ENCODE peak calls at places on chromosomes 5 and 9, in eight cellular contexts. I is psoas muscle, K is tibial artery, J is nephron progenitor cell, X is spleen, M is adrenal gland, N is ovary, Y is lung. P is an unnamed sample.

GRCh38 chr9:129160712-129161533 is 17.1 kb downstream of the IER5L start:
- DNase-seq in N (no peak), J (no peak), I (no peak), Y (no peak), M (no peak), X (no peak), K (no peak), P (no peak)

GRCh38 chr9:114370985-114371335 is 16.8 kb downstream of the AKNA start:
- DNase-seq in J (no peak), Y (no peak), I (no peak), N (no peak), K (no peak), M (no peak), X (peak; percentile 83), P (no peak)

GRCh38 chr9:76916231-76916630 is 10.3 kb upstream of the PRUNE2 start:
- DNase-seq in I (no peak), M (no peak), N (no peak), K (no peak), Y (no peak), J (no peak), X (no peak), P (no peak)

GRCh38 chr5:174503461-174504265 is 220.7 kb upstream of the MSX2 start:
- DNase-seq in Y (no peak), I (no peak), J (no peak), X (no peak), M (no peak), N (no peak), K (no peak), P (no peak)

GRCh38 chr5:62578540-62578939 is at the start of gene LRRC70:
- DNase-seq in I (no peak), K (no peak), J (peak; percentile 7), Y (no peak), M (no peak), N (no peak), X (no peak), P (no peak)

GRCh38 chr5:31161772-31162171 is 31.7 kb upstream of the CDH6 start:
- DNase-seq in N (no peak), M (no peak), Y (no peak), J (no peak), K (no peak), X (no peak), I (no peak), P (no peak)

GRCh38 chr9:124256517-124257069 is 1.2 kb upstream of the NEK6 start:
- DNase-seq in J (no peak), K (no peak), M (no peak), Y (no peak), N (no peak), I (no peak), X (peak; percentile 63), P (no peak)

GRCh38 chr5:143165049-143165448 is 238.4 kb downstream of the NR3C1 start:
- DNase-seq in X (no peak), M (no peak), Y (no peak), K (no peak), J (no peak), N (no peak), I (no peak), P (no peak)

GRCh38 chr9:105064248-105065118 is 136.5 kb upstream of the ABCA1 start:
- DNase-seq in Y (peak; percentile 80), N (peak; percentile 87), K (peak; percentile 95), I (peak; percentile 91), J (peak; percentile 38), X (peak; percentile 89), M (peak; percentile 95), P (no peak)

GRCh38 chr5:167587768-167588167 is 703.7 kb upstream of the WWC1 start:
- DNase-seq in K (no peak), I (no peak), Y (no peak), J (peak; percentile 38), N (no peak), M (no peak), X (no peak), P (peak; percentile 19)

DNA sequence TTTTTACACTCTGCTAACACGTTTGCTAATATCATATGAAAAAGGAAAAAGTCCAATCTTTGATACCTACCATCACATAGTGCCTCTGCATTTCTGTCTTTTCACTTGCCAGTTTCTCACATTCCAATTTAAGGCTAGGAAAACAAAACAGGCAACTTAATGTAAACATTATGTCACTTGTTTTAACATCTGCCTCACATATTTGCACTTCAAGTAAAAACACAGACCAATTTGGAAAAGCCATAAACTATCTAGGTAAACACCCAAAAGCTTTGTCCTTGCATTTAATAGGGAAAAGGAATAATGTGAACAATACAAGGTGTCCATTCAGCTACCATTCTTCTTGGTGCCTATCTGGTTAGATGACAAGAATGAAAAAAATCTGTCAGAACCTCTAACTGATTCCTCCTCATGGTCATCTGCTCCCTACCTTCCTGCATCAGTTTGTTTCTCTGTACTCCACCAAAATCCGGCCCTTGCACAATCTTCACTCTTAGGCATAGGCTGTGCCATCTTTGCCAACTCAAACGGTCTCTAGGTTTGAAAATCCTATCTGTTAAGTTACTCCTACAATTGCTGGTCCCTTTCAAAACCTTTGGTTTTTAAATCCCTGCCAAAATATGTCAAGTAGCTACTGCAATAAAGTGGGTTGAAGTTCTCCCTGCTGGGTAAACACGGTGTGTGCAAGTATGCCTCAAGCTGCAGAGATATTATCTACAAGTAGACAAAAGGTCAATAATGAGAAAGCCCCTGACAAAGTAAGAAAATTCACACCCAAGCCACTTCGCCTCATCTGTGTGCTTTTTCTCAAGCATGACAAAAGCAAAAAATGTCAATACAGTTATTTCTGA is 3.4 kb downstream of the TLE1 start:
- DNase-seq in X (no peak), M (no peak), N (no peak), J (no peak), Y (no peak), I (no peak), K (no peak), P (no peak)
- TF ChIP-seq CTCF in X (no peak), M (no peak), N (no peak), J (no peak), Y (no peak), I (peak; percentile 17), K (no peak), P (no peak)

DNA sequence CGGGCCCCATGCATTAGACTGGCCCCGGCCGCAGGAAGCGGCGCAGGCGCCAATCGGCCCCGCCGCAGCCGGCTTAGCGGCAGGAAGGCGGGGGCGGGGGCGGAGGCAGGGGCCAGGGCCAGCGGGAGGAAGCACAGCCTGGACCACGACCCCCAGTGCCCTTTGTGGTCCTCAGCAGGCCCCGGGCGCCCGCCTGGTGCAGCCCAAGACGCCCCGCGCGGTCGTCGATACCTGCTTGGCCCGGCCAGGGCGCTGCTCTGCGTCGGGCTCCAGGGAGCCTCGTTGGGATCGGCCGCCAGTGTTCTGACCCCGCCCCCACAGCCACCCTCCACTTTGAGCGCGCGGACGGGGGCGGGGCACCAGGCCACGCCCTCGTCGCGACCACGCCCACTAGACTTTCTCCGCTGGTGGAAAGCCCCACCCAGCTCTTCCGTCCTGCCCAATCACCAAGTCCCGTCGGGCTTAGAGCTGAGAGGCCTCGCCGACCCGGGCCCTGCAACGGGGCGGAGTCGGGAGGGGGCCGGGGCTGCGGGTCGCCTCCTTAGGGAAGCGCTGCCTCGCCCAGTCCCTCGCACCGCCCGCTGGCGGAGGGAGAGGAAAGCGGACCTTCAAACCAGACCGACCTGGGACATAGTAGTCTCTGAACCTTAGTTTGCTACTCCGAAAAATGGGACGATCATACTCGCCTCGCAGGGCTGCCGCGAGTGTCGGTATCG is at the start of gene PDLIM7:
- DNase-seq in M (peak; percentile 97), J (peak; percentile 99), X (peak; percentile 98), N (peak; percentile 96), K (peak; percentile 96), I (peak; percentile 96), Y (peak; percentile 94), P (peak; percentile 97)
- TF ChIP-seq CTCF in M (no peak), J (no peak), X (peak; percentile 58), N (peak; percentile 14), K (peak; percentile 1), I (no peak), Y (no peak), P (peak; percentile 18)

GRCh38 chr9:136847827-136848392 is 1.3 kb upstream of the PHPT1 start:
- DNase-seq in X (peak; percentile 95), Y (peak; percentile 90), I (peak; percentile 90), K (peak; percentile 90), M (peak; percentile 94), N (peak; percentile 65), J (peak; percentile 88), P (peak; percentile 53)

GRCh38 chr9:136844766-136845464 is 2.6 kb downstream of the AJM1 start:
- DNase-seq in N (no peak), Y (no peak), X (no peak), I (no peak), J (no peak), M (no peak), K (no peak), P (no peak)

GRCh38 chr9:136847065-136847826 is 2.0 kb upstream of the PHPT1 start:
- DNase-seq in X (no peak), K (peak; percentile 53), Y (peak; percentile 73), N (no peak), M (peak; percentile 64), I (peak; percentile 68), J (peak; percentile 71), P (no peak)

GRCh38 chr9:136845465-136846261 is 3.4 kb downstream of the AJM1 start:
- DNase-seq in N (no peak), X (no peak), Y (no peak), M (no peak), K (no peak), I (no peak), J (no peak), P (no peak)

DNA sequence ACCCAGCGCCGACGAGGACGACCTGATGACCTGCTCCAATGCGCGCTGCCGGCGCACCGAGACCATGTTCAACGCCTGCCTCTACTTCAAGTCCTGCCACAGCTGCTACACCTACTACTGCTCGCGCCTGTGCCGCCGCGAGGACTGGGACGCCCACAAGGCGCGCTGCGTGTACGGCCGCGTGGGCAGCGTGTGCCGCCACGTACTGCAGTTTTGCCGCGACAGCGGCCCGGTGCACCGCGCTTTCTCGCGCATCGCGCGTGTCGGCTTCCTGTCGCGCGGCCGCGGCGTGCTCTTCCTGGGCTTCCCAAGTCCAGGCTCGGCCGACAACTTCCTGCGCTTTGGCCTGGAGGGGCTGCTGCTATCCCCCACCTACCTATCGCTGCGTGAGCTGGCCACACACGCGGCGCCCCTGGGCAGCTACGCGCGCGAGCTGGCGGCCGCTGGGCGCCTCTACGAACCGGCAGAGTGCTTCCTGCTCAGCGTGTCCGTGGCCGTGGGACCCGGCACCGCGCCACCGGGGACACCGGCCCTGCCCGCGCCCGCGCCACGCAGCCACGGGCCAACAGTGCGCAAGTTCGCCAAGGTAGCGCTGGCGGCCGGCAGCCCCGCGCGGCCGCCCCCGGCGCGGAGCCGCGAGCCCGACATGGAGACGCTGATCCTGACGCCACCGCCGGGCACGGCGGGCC is 2.7 kb upstream of the PHPT1 start:
- DNase-seq in M (no peak), I (no peak), K (no peak), X (no peak), J (no peak), Y (no peak), N (no peak), P (no peak)
- TF ChIP-seq CTCF in M (no peak), I (no peak), K (no peak), X (no peak), J (no peak), Y (no peak), N (no peak), P (no peak)

DNA sequence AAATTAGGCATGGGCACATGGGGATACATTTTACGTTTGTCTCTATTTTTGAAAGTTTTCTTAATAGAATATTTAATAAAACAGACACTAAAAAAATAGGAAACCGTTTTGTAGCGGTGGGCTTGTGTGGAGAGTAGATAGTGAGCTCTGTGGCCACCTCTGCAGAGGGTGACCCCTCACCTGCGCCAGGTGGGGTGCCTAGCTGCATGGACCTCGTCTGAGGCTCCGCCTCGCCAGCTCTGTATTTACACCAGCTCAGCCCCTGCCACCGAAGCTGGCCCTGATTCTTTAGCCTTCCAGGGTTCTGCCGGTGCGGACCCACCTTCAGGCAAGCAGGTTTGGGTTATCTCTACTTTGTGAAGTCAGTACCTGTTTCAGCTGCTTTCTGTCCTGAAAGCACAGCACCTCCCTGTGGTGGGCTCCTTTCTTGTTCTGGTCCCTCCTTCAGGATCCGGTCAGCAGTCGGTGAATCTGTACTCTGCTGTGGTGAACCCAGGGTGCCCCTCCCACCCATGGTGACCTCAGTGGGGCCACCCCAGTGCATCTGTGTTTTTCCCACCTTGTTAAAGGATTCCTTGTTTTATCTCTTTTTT is 105.2 kb upstream of the CACNA1B start:
- DNase-seq in K (no peak), M (no peak), X (peak; percentile 42), I (no peak), N (no peak), J (no peak), Y (no peak), P (no peak)
- TF ChIP-seq CTCF in K (no peak), M (no peak), X (peak; percentile 17), I (peak; percentile 22), N (no peak), J (no peak), Y (no peak), P (peak; percentile 28)